ENCODE peak calls at places on chromosomes 5 and 9, in eight cellular contexts. One of them, this sample, is unnamed.
A peak's percentile ranks its signal among the peaks of the same experiment; 100 is the strongest.

GRCh38 chr9:85178486-85178885 is 509.0 kb downstream of the NTRK2 start:
- DNase-seq in uterus: no peak
- DNase-seq in HepG2: no peak
- DNase-seq in lower lobe of right lung: no peak
- DNase-seq in sigmoid colon: no peak
- DNase-seq in CD4-positive, alpha-beta memory T cell: no peak
- DNase-seq in body of pancreas: no peak
- DNase-seq in endodermal cell: no peak
- DNase-seq in this sample: no peak

GRCh38 chr9:21513431-21513830 is 31.3 kb upstream of the IFNE start:
- DNase-seq in uterus: no peak
- DNase-seq in HepG2: no peak
- DNase-seq in lower lobe of right lung: no peak
- DNase-seq in sigmoid colon: no peak
- DNase-seq in CD4-positive, alpha-beta memory T cell: no peak
- DNase-seq in body of pancreas: no peak
- DNase-seq in endodermal cell: no peak
- DNase-seq in this sample: no peak

GRCh38 chr5:138637256-138637655 is 62.1 kb upstream of the HSPA9 start:
- DNase-seq in uterus: no peak
- DNase-seq in HepG2: no peak
- DNase-seq in lower lobe of right lung: no peak
- DNase-seq in sigmoid colon: peak; percentile 12
- DNase-seq in CD4-positive, alpha-beta memory T cell: no peak
- DNase-seq in body of pancreas: no peak
- DNase-seq in endodermal cell: no peak
- DNase-seq in this sample: no peak

GRCh38 chr5:147310059-147310704 is 75.4 kb downstream of the STK32A start:
- DNase-seq in uterus: peak; percentile 27
- DNase-seq in HepG2: no peak
- DNase-seq in lower lobe of right lung: peak; percentile 82
- DNase-seq in sigmoid colon: peak; percentile 70
- DNase-seq in CD4-positive, alpha-beta memory T cell: no peak
- DNase-seq in body of pancreas: peak; percentile 56
- DNase-seq in endodermal cell: peak; percentile 55
- DNase-seq in this sample: peak; percentile 37

GRCh38 chr5:140205216-140205615 is 30.2 kb downstream of the CYSTM1 start:
- DNase-seq in uterus: no peak
- DNase-seq in HepG2: no peak
- DNase-seq in lower lobe of right lung: no peak
- DNase-seq in sigmoid colon: no peak
- DNase-seq in CD4-positive, alpha-beta memory T cell: no peak
- DNase-seq in body of pancreas: no peak
- DNase-seq in endodermal cell: no peak
- DNase-seq in this sample: no peak

GRCh38 chr9:21778300-21778699 is 24.1 kb upstream of the MTAP start:
- DNase-seq in uterus: no peak
- DNase-seq in HepG2: no peak
- DNase-seq in lower lobe of right lung: no peak
- DNase-seq in sigmoid colon: no peak
- DNase-seq in CD4-positive, alpha-beta memory T cell: no peak
- DNase-seq in body of pancreas: no peak
- DNase-seq in endodermal cell: no peak
- DNase-seq in this sample: no peak

GRCh38 chr5:172185096-172185461 is 2.9 kb downstream of the STK10 start:
- DNase-seq in uterus: no peak
- DNase-seq in HepG2: no peak
- DNase-seq in lower lobe of right lung: no peak
- DNase-seq in sigmoid colon: no peak
- DNase-seq in CD4-positive, alpha-beta memory T cell: peak; percentile 51
- DNase-seq in body of pancreas: no peak
- DNase-seq in endodermal cell: no peak
- DNase-seq in this sample: no peak

GRCh38 chr9:101369286-101369685 is 15.5 kb downstream of the BAAT start:
- DNase-seq in uterus: no peak
- DNase-seq in HepG2: no peak
- DNase-seq in lower lobe of right lung: no peak
- DNase-seq in sigmoid colon: no peak
- DNase-seq in CD4-positive, alpha-beta memory T cell: no peak
- DNase-seq in body of pancreas: no peak
- DNase-seq in endodermal cell: no peak
- DNase-seq in this sample: no peak

GRCh38 chr9:136865768-136866103 is 372 bp downstream of the EDF1 start:
- DNase-seq in uterus: no peak
- DNase-seq in HepG2: no peak
- DNase-seq in lower lobe of right lung: peak; percentile 60
- DNase-seq in sigmoid colon: peak; percentile 74
- DNase-seq in CD4-positive, alpha-beta memory T cell: no peak
- DNase-seq in body of pancreas: no peak
- DNase-seq in endodermal cell: no peak
- DNase-seq in this sample: peak; percentile 51

GRCh38 chr5:175842947-175843793 is 28.2 kb upstream of the CPLX2 start:
- DNase-seq in uterus: no peak
- DNase-seq in HepG2: peak; percentile 78
- DNase-seq in lower lobe of right lung: no peak
- DNase-seq in sigmoid colon: no peak
- DNase-seq in CD4-positive, alpha-beta memory T cell: no peak
- DNase-seq in body of pancreas: no peak
- DNase-seq in endodermal cell: peak; percentile 75
- DNase-seq in this sample: peak; percentile 46

GRCh38 chr9:78236511-78236950 is 656 bp downstream of the CEP78 start:
- DNase-seq in uterus: no peak
- DNase-seq in HepG2: peak; percentile 17
- DNase-seq in lower lobe of right lung: no peak
- DNase-seq in sigmoid colon: peak; percentile 67
- DNase-seq in CD4-positive, alpha-beta memory T cell: peak; percentile 13
- DNase-seq in body of pancreas: no peak
- DNase-seq in endodermal cell: no peak
- DNase-seq in this sample: no peak

GRCh38 chr5:83834306-83834705 is 113.7 kb upstream of the HAPLN1 start:
- DNase-seq in uterus: no peak
- DNase-seq in HepG2: no peak
- DNase-seq in lower lobe of right lung: no peak
- DNase-seq in sigmoid colon: no peak
- DNase-seq in CD4-positive, alpha-beta memory T cell: no peak
- DNase-seq in body of pancreas: no peak
- DNase-seq in endodermal cell: no peak
- DNase-seq in this sample: no peak

GRCh38 chr5:58244819-58245478 is 214.9 kb downstream of the PLK2 start:
- DNase-seq in uterus: no peak
- DNase-seq in HepG2: no peak
- DNase-seq in lower lobe of right lung: no peak
- DNase-seq in sigmoid colon: no peak
- DNase-seq in CD4-positive, alpha-beta memory T cell: no peak
- DNase-seq in body of pancreas: no peak
- DNase-seq in endodermal cell: no peak
- DNase-seq in this sample: no peak

DNA sequence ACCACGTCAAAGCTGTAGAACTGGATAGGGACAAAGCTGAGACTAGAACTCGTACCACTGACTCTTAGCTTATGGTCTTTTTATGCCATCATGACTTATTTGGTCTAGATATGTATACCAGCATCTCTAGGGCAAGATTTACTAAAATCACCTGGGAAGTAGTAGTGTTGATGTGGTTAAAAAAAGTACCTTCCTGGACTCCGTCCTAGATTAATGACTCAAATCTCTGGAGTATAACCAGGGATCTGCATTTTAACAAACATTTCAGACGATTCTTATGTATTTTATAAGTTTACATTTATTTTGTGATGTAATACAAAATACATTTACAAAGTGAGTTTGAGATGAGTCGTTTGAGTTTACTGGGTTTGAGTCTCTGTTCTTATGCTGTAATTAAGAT is 68.7 kb downstream of the ARHGAP26 start:
- DNase-seq in uterus: no peak
- DNase-seq in HepG2: no peak
- DNase-seq in lower lobe of right lung: no peak
- DNase-seq in sigmoid colon: no peak
- DNase-seq in CD4-positive, alpha-beta memory T cell: no peak
- DNase-seq in body of pancreas: no peak
- DNase-seq in endodermal cell: no peak
- DNase-seq in this sample: no peak
- H3K4me1 ChIP-seq in uterus: peaks cover 14% of the 10 kb centered on the region
- H3K4me1 ChIP-seq in HepG2: peaks cover 69% of the 10 kb centered on the region
- H3K4me1 ChIP-seq in lower lobe of right lung: peaks cover 23% of the 10 kb centered on the region
- H3K4me1 ChIP-seq in sigmoid colon: no peaks in the 10 kb centered on the region
- H3K4me1 ChIP-seq in CD4-positive, alpha-beta memory T cell: no peaks in the 10 kb centered on the region
- H3K4me1 ChIP-seq in body of pancreas: peaks cover 10% of the 10 kb centered on the region
- H3K4me1 ChIP-seq in endodermal cell: peaks cover 4% of the 10 kb centered on the region
- H3K4me1 ChIP-seq in this sample: no peaks in the 10 kb centered on the region

GRCh38 chr5:89097103-89097502 is 214.1 kb upstream of the MEF2C start:
- DNase-seq in uterus: no peak
- DNase-seq in HepG2: no peak
- DNase-seq in lower lobe of right lung: no peak
- DNase-seq in sigmoid colon: no peak
- DNase-seq in CD4-positive, alpha-beta memory T cell: no peak
- DNase-seq in body of pancreas: no peak
- DNase-seq in endodermal cell: no peak
- DNase-seq in this sample: no peak
- H3K27me3 ChIP-seq in uterus: no peaks in the 10 kb centered on the region
- H3K27me3 ChIP-seq in HepG2: no peaks in the 10 kb centered on the region
- H3K27me3 ChIP-seq in lower lobe of right lung: no peaks in the 10 kb centered on the region
- H3K27me3 ChIP-seq in sigmoid colon: no peaks in the 10 kb centered on the region
- H3K27me3 ChIP-seq in CD4-positive, alpha-beta memory T cell: no peaks in the 10 kb centered on the region
- H3K27me3 ChIP-seq in body of pancreas: no peaks in the 10 kb centered on the region
- H3K27me3 ChIP-seq in endodermal cell: no peaks in the 10 kb centered on the region
- H3K27me3 ChIP-seq in this sample: no peaks in the 10 kb centered on the region

GRCh38 chr9:121681404-121681803 is 30.0 kb downstream of the DAB2IP start:
- DNase-seq in uterus: no peak
- DNase-seq in HepG2: no peak
- DNase-seq in lower lobe of right lung: no peak
- DNase-seq in sigmoid colon: no peak
- DNase-seq in CD4-positive, alpha-beta memory T cell: no peak
- DNase-seq in body of pancreas: no peak
- DNase-seq in endodermal cell: no peak
- DNase-seq in this sample: no peak

GRCh38 chr9:121675969-121676822 is 24.8 kb downstream of the DAB2IP start:
- DNase-seq in uterus: no peak
- DNase-seq in HepG2: peak; percentile 39
- DNase-seq in lower lobe of right lung: peak; percentile 39
- DNase-seq in sigmoid colon: no peak
- DNase-seq in CD4-positive, alpha-beta memory T cell: no peak
- DNase-seq in body of pancreas: no peak
- DNase-seq in endodermal cell: no peak
- DNase-seq in this sample: no peak

GRCh38 chr9:121680236-121680635 is 28.8 kb downstream of the DAB2IP start:
- DNase-seq in uterus: no peak
- DNase-seq in HepG2: no peak
- DNase-seq in lower lobe of right lung: no peak
- DNase-seq in sigmoid colon: no peak
- DNase-seq in CD4-positive, alpha-beta memory T cell: no peak
- DNase-seq in body of pancreas: no peak
- DNase-seq in endodermal cell: no peak
- DNase-seq in this sample: no peak

GRCh38 chr9:121676916-121677315 is 25.5 kb downstream of the DAB2IP start:
- DNase-seq in uterus: no peak
- DNase-seq in HepG2: no peak
- DNase-seq in lower lobe of right lung: peak; percentile 16
- DNase-seq in sigmoid colon: no peak
- DNase-seq in CD4-positive, alpha-beta memory T cell: no peak
- DNase-seq in body of pancreas: no peak
- DNase-seq in endodermal cell: no peak
- DNase-seq in this sample: no peak

DNA sequence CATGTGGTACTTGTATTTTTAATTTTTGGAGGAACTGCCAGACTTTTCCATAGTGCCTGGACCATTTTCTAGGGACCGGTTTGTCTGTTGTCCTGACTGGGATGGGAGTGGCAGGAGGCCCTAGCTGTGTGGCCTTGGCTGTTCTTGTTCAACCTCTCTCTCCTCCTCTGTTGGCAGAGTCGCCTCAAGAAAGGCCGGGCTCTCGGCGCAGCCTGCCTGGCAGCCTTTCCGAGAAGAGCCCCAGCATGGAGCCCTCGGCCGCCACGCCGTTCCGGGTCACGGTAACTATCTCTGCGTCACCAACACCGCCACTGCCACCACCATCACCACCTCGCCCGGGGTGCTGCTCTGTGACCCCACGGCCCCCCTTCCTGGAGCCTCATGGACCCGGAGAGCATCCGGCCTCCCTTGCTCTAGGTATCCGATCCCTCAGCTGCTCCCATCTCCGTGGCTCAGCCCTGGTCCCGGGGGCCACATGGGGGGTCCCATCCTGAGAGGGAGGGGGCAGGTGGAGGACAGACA is 27.1 kb downstream of the DAB2IP start:
- DNase-seq in uterus: no peak
- DNase-seq in HepG2: no peak
- DNase-seq in lower lobe of right lung: peak; percentile 40
- DNase-seq in sigmoid colon: no peak
- DNase-seq in CD4-positive, alpha-beta memory T cell: no peak
- DNase-seq in body of pancreas: no peak
- DNase-seq in endodermal cell: no peak
- DNase-seq in this sample: no peak
- H3K4me1 ChIP-seq in uterus: no peaks in the 10 kb centered on the region
- H3K4me1 ChIP-seq in HepG2: peaks cover 17% of the 10 kb centered on the region
- H3K4me1 ChIP-seq in lower lobe of right lung: peaks cover 7% of the 10 kb centered on the region
- H3K4me1 ChIP-seq in sigmoid colon: no peaks in the 10 kb centered on the region
- H3K4me1 ChIP-seq in CD4-positive, alpha-beta memory T cell: no peaks in the 10 kb centered on the region
- H3K4me1 ChIP-seq in body of pancreas: peaks cover 14% of the 10 kb centered on the region
- H3K4me1 ChIP-seq in endodermal cell: no peaks in the 10 kb centered on the region
- H3K4me1 ChIP-seq in this sample: no peaks in the 10 kb centered on the region

DNA sequence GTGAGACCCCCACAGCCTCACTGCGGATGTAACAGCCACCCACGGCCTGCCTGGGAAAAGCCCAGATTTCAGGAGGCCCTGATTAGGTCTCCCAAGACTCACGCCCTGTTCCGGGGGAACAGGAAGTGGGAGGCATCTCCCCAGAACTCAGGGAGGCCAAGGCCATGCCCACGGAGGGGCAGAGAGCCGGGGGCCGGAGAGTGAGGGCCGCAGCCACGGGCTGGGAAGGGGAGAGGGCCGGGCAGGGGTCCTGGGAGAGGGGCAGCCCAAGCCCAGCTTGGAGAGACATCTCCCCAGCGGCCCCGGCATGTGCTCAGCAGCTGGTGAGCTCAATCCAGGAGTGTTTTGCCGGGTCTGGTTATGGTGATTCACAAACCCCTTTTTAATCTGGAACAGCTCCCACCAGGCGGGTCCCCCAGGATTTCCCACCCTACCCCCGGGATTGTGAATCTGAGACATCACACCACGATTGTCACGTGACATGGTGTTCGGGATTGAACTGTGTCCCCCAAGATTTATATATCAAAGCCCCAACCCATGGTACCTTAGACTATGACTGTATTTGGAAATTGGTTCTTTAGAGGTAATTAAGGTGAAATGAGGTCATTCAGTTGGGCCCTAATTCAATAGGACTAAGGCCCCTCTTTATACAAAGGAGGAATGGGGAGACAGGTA is 26.6 kb downstream of the KCNT1 start:
- DNase-seq in uterus: no peak
- DNase-seq in HepG2: no peak
- DNase-seq in lower lobe of right lung: no peak
- DNase-seq in sigmoid colon: no peak
- DNase-seq in CD4-positive, alpha-beta memory T cell: no peak
- DNase-seq in body of pancreas: no peak
- DNase-seq in endodermal cell: no peak
- DNase-seq in this sample: no peak
- H3K27me3 ChIP-seq in uterus: no peaks in the 10 kb centered on the region
- H3K27me3 ChIP-seq in HepG2: peaks cover 43% of the 10 kb centered on the region
- H3K27me3 ChIP-seq in lower lobe of right lung: peaks cover 19% of the 10 kb centered on the region
- H3K27me3 ChIP-seq in sigmoid colon: peaks cover 38% of the 10 kb centered on the region
- H3K27me3 ChIP-seq in CD4-positive, alpha-beta memory T cell: no peaks in the 10 kb centered on the region
- H3K27me3 ChIP-seq in body of pancreas: no peaks in the 10 kb centered on the region
- H3K27me3 ChIP-seq in endodermal cell: no peaks in the 10 kb centered on the region
- H3K27me3 ChIP-seq in this sample: no peaks in the 10 kb centered on the region

GRCh38 chr5:151123897-151124751 is 33.5 kb downstream of the ANXA6 start:
- DNase-seq in uterus: no peak
- DNase-seq in HepG2: no peak
- DNase-seq in lower lobe of right lung: no peak
- DNase-seq in sigmoid colon: peak; percentile 82
- DNase-seq in CD4-positive, alpha-beta memory T cell: no peak
- DNase-seq in body of pancreas: peak; percentile 77
- DNase-seq in endodermal cell: no peak
- DNase-seq in this sample: no peak
- H3K4me1 ChIP-seq in uterus: no peaks in the 10 kb centered on the region
- H3K4me1 ChIP-seq in HepG2: peaks cover 4% of the 10 kb centered on the region
- H3K4me1 ChIP-seq in lower lobe of right lung: peaks cover 26% of the 10 kb centered on the region
- H3K4me1 ChIP-seq in sigmoid colon: no peaks in the 10 kb centered on the region
- H3K4me1 ChIP-seq in CD4-positive, alpha-beta memory T cell: peaks cover 25% of the 10 kb centered on the region
- H3K4me1 ChIP-seq in body of pancreas: peaks cover 9% of the 10 kb centered on the region
- H3K4me1 ChIP-seq in endodermal cell: no peaks in the 10 kb centered on the region
- H3K4me1 ChIP-seq in this sample: no peaks in the 10 kb centered on the region